ENCODE peak calls at places on chromosomes 1 and 21, in five cellular contexts. A is substantia nigra, T is heart left ventricle, Q is IMR-90, U is cardiac muscle cell. V is an unnamed sample.

GRCh38 chr1:20376880-20377494 is 86.3 kb downstream of the VWA5B1 start:
- DNase-seq in A (peak), T (peak), Q (peak), U (peak), V (peak)

GRCh38 chr1:35191429-35192055 is 1.4 kb downstream of the SFPQ start:
- DNase-seq in A (no peak), T (no peak), Q (no peak), U (no peak), V (no peak)

GRCh38 chr1:8863712-8864324 is 14.7 kb downstream of the ENO1 start:
- DNase-seq in A (no peak), T (no peak), Q (no peak), U (no peak), V (no peak)

GRCh38 chr1:10522324-10522860 is 47.6 kb downstream of the PEX14 start:
- DNase-seq in A (no peak), T (no peak), Q (no peak), U (no peak), V (no peak)

GRCh38 chr21:29508311-29508710 is 209.6 kb downstream of the BACH1 start:
- DNase-seq in A (no peak), T (no peak), Q (no peak), U (no peak), V (no peak)

GRCh38 chr1:82777240-82777639 is 976.5 kb downstream of the ADGRL2 start:
- DNase-seq in A (no peak), T (no peak), Q (no peak), U (no peak), V (no peak)

GRCh38 chr1:78619803-78620579 is at the start of gene IFI44L:
- DNase-seq in A (no peak), T (peak), Q (peak), U (no peak), V (peak)

GRCh38 chr21:34865922-34866271 is 183.2 kb downstream of the RUNX1 start:
- DNase-seq in A (no peak), T (no peak), Q (no peak), U (no peak), V (no peak)

GRCh38 chr1:169312084-169312954 is 55.3 kb downstream of the NME7 start:
- DNase-seq in A (no peak), T (no peak), Q (peak), U (no peak), V (no peak)

GRCh38 chr1:86063721-86064120 is 92.9 kb downstream of the COL24A1 start:
- DNase-seq in A (no peak), T (no peak), Q (no peak), U (no peak), V (no peak)

GRCh38 chr1:111417755-111418154 is 9.8 kb downstream of the OVGP1 start:
- DNase-seq in A (no peak), T (no peak), Q (peak), U (no peak), V (no peak)

GRCh38 chr1:99745684-99746083 is 20.8 kb downstream of the FRRS1 start:
- DNase-seq in A (no peak), T (no peak), Q (no peak), U (no peak), V (no peak)

GRCh38 chr1:41957568-41957967 is 38.8 kb upstream of the HIVEP3 start:
- DNase-seq in A (no peak), T (no peak), Q (peak), U (no peak), V (no peak)

GRCh38 chr1:111615874-111616715 is 3.5 kb upstream of the RAP1A start:
- DNase-seq in A (no peak), T (no peak), Q (peak), U (no peak), V (no peak)

GRCh38 chr1:183087001-183087400 is 63.8 kb downstream of the LAMC1 start:
- DNase-seq in A (no peak), T (no peak), Q (no peak), U (no peak), V (no peak)

GRCh38 chr1:93775224-93775623 is 93.6 kb upstream of the BCAR3 start:
- DNase-seq in A (no peak), T (no peak), Q (no peak), U (no peak), V (no peak)

GRCh38 chr1:65166572-65167305 is 18.7 kb downstream of the AK4 start:
- DNase-seq in A (no peak), T (peak), Q (no peak), U (peak), V (no peak)

GRCh38 chr1:65172936-65173335 is 24.9 kb downstream of the AK4 start:
- DNase-seq in A (no peak), T (no peak), Q (no peak), U (no peak), V (no peak)

GRCh38 chr1:65168867-65169266 is 20.9 kb downstream of the AK4 start:
- DNase-seq in A (no peak), T (no peak), Q (no peak), U (no peak), V (no peak)

GRCh38 chr1:65167544-65167943 is 19.5 kb downstream of the AK4 start:
- DNase-seq in A (no peak), T (no peak), Q (no peak), U (peak), V (no peak)

DNA sequence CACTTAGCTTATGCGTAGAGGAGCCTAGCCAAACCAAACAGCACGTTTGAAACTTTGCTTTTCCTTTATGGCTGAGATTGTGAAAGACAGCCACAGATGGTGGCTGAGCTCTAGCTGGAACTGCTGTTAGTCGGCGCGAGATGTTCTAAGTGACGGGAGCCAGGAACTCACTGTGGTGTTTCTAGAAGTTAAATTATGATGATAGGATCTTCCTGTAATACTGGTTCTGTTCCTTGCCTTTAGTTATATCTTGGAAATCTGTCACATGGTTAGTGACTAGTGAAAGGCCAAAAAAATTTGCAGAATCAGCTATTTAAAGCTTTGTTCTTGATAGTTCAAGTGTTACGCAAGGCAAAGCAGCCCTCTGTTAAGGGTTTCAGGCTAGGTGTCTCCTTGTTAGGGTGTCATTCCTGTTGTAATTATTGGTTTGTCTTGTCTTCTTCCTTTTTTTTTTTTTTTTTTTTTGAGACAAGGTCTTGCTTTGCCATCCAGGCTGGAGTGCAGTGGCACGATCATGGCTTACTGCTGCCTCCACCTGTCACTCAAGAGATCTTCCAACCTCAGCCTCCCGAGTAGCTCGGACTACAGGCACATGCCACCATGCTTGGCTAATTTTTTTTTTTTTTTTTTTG is 22.6 kb downstream of the AK4 start:
- DNase-seq in A (no peak), T (peak), Q (peak), U (no peak), V (peak)
- H3K27ac ChIP-seq in A (no peak), T (peak), Q (no peak), U (peak), V (peak)

GRCh38 chr1:101240041-101240430 is 3.2 kb downstream of the S1PR1 start:
- DNase-seq in A (no peak), T (peak), Q (no peak), U (no peak), V (no peak)
- H3K27ac ChIP-seq in A (no peak), T (peak), Q (no peak), U (no peak), V (peak)

DNA sequence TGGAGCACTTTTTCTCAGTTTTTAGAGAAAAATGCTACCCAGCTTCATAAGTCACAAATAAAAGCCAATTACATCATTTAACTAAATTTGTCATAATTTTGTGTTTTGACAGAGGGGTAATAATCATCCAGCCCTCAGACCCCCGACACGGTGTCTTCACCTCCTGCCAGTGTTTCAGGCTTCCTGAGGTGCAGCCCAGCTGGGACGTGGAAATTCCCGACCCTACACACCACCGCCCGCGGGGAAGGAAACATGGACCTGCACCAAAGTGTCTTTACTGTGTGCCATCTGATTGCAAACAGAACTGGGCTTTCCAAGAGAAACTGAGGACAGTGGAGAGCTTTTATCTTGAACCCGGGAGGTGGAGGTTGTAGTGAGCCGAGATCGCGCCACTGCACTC is 7.7 kb upstream of the INAVA start:
- DNase-seq in A (no peak), T (no peak), Q (no peak), U (no peak), V (no peak)
- H3K27ac ChIP-seq in A (no peak), T (no peak), Q (no peak), U (no peak), V (no peak)

GRCh38 chr1:1115136-1115829 is 606 bp downstream of the C1orf159 start:
- DNase-seq in A (no peak), T (peak), Q (no peak), U (no peak), V (peak)
- H3K27ac ChIP-seq in A (peak), T (peak), Q (peak), U (no peak), V (peak)

GRCh38 chr1:246160905-246161304 is 346.2 kb downstream of the SMYD3 start:
- DNase-seq in A (no peak), T (no peak), Q (no peak), U (no peak), V (no peak)
- H3K27ac ChIP-seq in A (no peak), T (no peak), Q (no peak), U (no peak), V (no peak)